ENCODE peak calls at places on chromosome 19, in seven cellular contexts. I, L, B, U, S, T and F are unnamed samples.

GRCh38 chr19:3115916-3116602 is 19.8 kb upstream of the GNA15 start:
- DNase-seq in U (no peak), B (no peak), L (no peak), T (peak), I (no peak), S (no peak), F (peak)

GRCh38 chr19:18558595-18558994 is 925 bp downstream of the KXD1 start:
- DNase-seq in S (no peak), I (peak), T (no peak), B (no peak), U (no peak), L (no peak), F (no peak)

GRCh38 chr19:51568456-51568855 is 2.6 kb upstream of the ZNF175 start:
- DNase-seq in B (no peak), I (no peak), S (no peak), L (no peak), T (no peak), U (no peak), F (no peak)

GRCh38 chr19:776549-776948 is 20.7 kb upstream of the PTBP1 start:
- DNase-seq in B (no peak), I (no peak), U (no peak), T (no peak), L (no peak), S (no peak), F (no peak)

GRCh38 chr19:13764821-13765394 is 586 bp downstream of the MRI1 start:
- DNase-seq in T (peak), U (no peak), I (no peak), L (no peak), S (peak), B (no peak), F (peak)

GRCh38 chr19:18167975-18168645 is 5.5 kb upstream of the IFI30 start:
- DNase-seq in U (no peak), T (peak), B (no peak), S (peak), L (no peak), I (peak), F (no peak)

GRCh38 chr19:10544753-10545251 is 1.1 kb downstream of the ATG4D start:
- DNase-seq in I (no peak), U (no peak), B (no peak), T (peak), S (no peak), L (no peak), F (no peak)

GRCh38 chr19:48445256-48445605 is 552 bp upstream of the GRWD1 start:
- DNase-seq in L (no peak), I (peak), B (no peak), U (peak), T (peak), S (peak), F (peak)

GRCh38 chr19:35779033-35779432 is 3.7 kb downstream of the ARHGAP33 start:
- DNase-seq in L (no peak), S (no peak), I (no peak), B (no peak), T (no peak), U (no peak), F (no peak)

GRCh38 chr19:35776102-35776788 is 881 bp downstream of the ARHGAP33 start:
- DNase-seq in B (no peak), U (no peak), I (no peak), L (no peak), T (no peak), S (no peak), F (no peak)

GRCh38 chr19:35777961-35778360 is 2.6 kb downstream of the ARHGAP33 start:
- DNase-seq in U (no peak), B (no peak), S (no peak), T (no peak), L (no peak), I (no peak), F (no peak)

GRCh38 chr19:35775298-35776101 is at the start of gene ARHGAP33:
- DNase-seq in I (peak), S (peak), T (peak), U (peak), L (peak), B (peak), F (peak)

GRCh38 chr19:35777411-35777841 is 2.1 kb downstream of the ARHGAP33 start:
- DNase-seq in S (no peak), U (no peak), B (no peak), T (peak), I (no peak), L (no peak), F (no peak)
- H3K27ac ChIP-seq in S (no peak), U (no peak), B (peak), T (no peak), I (no peak), L (no peak), F (no peak)

GRCh38 chr19:42149447-42150202 is 17.4 kb upstream of the POU2F2 start:
- DNase-seq in I (no peak), T (no peak), B (no peak), S (no peak), U (no peak), L (no peak), F (no peak)

GRCh38 chr19:42151735-42152134 is 19.5 kb upstream of the POU2F2 start:
- DNase-seq in I (no peak), B (no peak), S (no peak), T (no peak), L (no peak), U (no peak), F (no peak)

GRCh38 chr19:42150940-42151339 is 18.7 kb upstream of the POU2F2 start:
- DNase-seq in T (no peak), U (no peak), S (no peak), L (no peak), I (no peak), B (no peak), F (no peak)

GRCh38 chr19:42152285-42152684 is 20.0 kb upstream of the POU2F2 start:
- DNase-seq in B (no peak), S (no peak), I (no peak), L (no peak), T (no peak), U (no peak), F (no peak)

GRCh38 chr19:42150353-42150752 is 18.1 kb upstream of the POU2F2 start:
- DNase-seq in T (no peak), S (no peak), I (no peak), B (no peak), L (no peak), U (no peak), F (no peak)
- H3K27ac ChIP-seq in T (no peak), S (no peak), I (no peak), B (no peak), L (no peak), U (no peak), F (no peak)

GRCh38 chr19:56301152-56301551 is 13.5 kb downstream of the ZSCAN5A start:
- DNase-seq in I (peak), B (no peak), S (no peak), T (no peak), L (no peak), U (no peak), F (no peak)
- H3K27ac ChIP-seq in I (peak), B (no peak), S (no peak), T (no peak), L (no peak), U (no peak), F (no peak)

GRCh38 chr19:47106819-47107200 is 6.8 kb downstream of the ZC3H4 start:
- DNase-seq in U (no peak), I (no peak), B (no peak), L (no peak), T (no peak), S (no peak), F (no peak)
- H3K27ac ChIP-seq in U (peak), I (peak), B (peak), L (peak), T (peak), S (peak), F (peak)

GRCh38 chr19:41321600-41322270 is 11.8 kb downstream of the CCDC97 start:
- DNase-seq in T (peak), B (no peak), S (peak), U (no peak), I (peak), L (no peak), F (peak)
- H3K27ac ChIP-seq in T (peak), B (peak), S (peak), U (peak), I (peak), L (no peak), F (no peak)

GRCh38 chr19:39680593-39680992 is 23.7 kb upstream of the LGALS14 start:
- DNase-seq in I (no peak), L (no peak), B (no peak), S (no peak), U (no peak), T (no peak), F (no peak)

GRCh38 chr19:39676004-39676403 is 20.3 kb downstream of the LGALS16 start:
- DNase-seq in S (no peak), T (no peak), B (no peak), I (no peak), U (no peak), L (peak), F (no peak)

GRCh38 chr19:39679791-39680168 is 24.1 kb downstream of the LGALS16 start:
- DNase-seq in T (no peak), U (no peak), I (no peak), L (no peak), S (no peak), B (no peak), F (no peak)

GRCh38 chr19:39679056-39679790 is 23.5 kb downstream of the LGALS16 start:
- DNase-seq in L (no peak), S (no peak), T (no peak), I (no peak), U (no peak), B (no peak), F (no peak)

DNA sequence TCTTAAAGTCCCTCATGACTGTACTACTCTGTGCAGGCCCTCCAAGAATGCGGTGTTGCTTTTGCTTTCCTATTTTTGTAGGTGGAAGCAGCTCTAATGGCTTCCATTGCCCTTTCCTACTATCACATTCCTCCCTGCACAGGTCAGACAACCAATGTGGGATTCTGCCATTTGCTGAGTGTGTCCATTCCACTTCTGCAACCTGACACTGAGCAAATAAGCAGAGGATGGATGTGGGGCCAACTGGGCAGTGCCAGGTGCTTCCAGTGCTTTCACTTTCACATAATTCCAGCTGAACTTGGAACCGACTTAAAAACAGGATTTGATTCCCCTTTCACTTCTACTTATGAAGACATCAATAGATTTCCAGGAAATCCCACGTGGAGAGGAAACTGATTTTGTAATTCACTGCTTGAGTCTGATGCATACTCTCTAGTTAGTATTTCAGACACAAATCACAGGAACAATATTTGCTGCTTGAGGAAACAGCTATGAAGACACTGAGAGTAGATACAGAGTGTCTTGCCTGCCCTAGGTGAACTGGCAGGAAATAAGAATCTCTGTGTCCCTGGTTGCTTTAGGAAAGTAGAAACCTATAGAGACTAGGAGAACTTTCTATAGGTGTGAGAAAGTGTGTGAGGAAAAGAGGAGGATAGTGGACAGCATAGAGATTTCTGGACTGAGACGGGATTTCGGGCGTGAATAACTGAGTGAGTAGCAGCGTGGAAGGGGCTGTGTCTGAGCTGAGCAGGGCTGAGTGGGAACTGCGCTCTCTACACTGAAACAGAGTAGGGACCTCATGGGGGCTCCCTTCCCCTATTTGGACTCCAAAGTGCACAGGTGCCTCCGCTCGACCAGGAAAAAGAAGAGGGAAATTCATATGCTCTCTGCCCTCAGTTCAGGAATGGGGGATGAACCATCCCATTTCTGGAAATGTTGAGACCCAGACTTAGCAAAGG is 22.5 kb downstream of the LGALS16 start:
- DNase-seq in L (peak), T (no peak), I (no peak), B (no peak), U (no peak), S (peak), F (peak)
- H3K27ac ChIP-seq in L (no peak), T (no peak), I (no peak), B (no peak), U (no peak), S (no peak), F (no peak)

DNA sequence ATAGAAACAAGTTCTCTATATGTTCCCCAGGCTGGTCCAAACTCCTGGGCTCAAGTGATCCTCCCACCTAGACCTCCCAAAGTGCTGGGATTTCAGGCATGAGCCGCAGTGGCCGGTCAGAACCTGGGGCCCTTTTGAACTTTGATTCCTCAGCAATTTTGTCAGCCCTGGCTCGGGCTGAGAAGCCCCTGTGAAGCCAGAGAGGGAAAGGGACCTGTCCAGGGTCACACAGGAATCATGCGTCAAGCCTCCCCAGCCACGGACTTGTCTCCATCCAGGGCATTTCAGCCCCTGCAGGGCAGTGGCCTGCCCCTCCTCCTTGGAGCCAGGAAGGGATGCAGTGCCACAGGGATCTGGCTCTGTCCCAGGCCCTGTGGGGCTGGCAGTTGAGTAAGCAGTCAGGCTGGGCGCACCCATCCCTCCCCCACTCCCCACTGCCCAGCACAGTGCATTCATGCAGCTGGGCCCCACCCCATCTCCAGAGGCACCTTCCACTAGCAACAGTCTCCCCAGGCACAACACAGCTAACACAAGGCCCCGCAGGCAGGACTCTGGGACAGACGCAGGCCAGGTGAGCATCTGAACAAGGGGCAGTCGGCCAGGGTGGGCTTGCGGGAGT is at the start of gene CAPS:
- DNase-seq in T (no peak), I (no peak), L (no peak), B (peak), U (peak), S (no peak), F (peak)
- H3K27ac ChIP-seq in T (no peak), I (no peak), L (no peak), B (peak), U (no peak), S (peak), F (peak)